ENCODE peak calls at places on chromosomes 2 and 18, in six cellular contexts. D, Z, C, H, R and M are unnamed samples. For H3K4me1, the result is how much of the 10 kb centered on the place peaks cover.

GRCh38 chr2:241254904-241255351 is 60.5 kb downstream of the HDLBP start:
- DNase-seq in D (no peak), Z (no peak), C (no peak), H (no peak), R (no peak), M (no peak)

GRCh38 chr2:44040365-44040764 is 44.6 kb upstream of the LRPPRC start:
- DNase-seq in D (no peak), Z (no peak), C (no peak), H (no peak), R (no peak), M (no peak)

GRCh38 chr2:96117701-96118588 is 1.6 kb upstream of the ADRA2B start:
- DNase-seq in D (peak), Z (no peak), C (no peak), H (no peak), R (no peak), M (no peak)

GRCh38 chr18:23494992-23495391 is 8.3 kb upstream of the RMC1 start:
- DNase-seq in D (peak), Z (no peak), C (no peak), H (no peak), R (peak), M (no peak)

GRCh38 chr18:12317664-12318333 is 9.8 kb downstream of the TUBB6 start:
- DNase-seq in D (no peak), Z (no peak), C (peak), H (peak), R (no peak), M (no peak)

GRCh38 chr2:108588070-108588668 is 53.9 kb downstream of the LIMS1 start:
- DNase-seq in D (peak), Z (no peak), C (peak), H (peak), R (peak), M (no peak)

GRCh38 chr2:241808701-241809382 is at the start of gene NEU4:
- DNase-seq in D (no peak), Z (peak), C (no peak), H (no peak), R (no peak), M (no peak)

GRCh38 chr2:177881001-177881748 is 191.4 kb downstream of the PDE11A start:
- DNase-seq in D (peak), Z (peak), C (peak), H (peak), R (peak), M (no peak)

GRCh38 chr18:58761970-58762780 is 90.9 kb downstream of the MALT1 start:
- DNase-seq in D (no peak), Z (no peak), C (no peak), H (no peak), R (no peak), M (no peak)

GRCh38 chr2:31020713-31021112 is 117.5 kb downstream of the GALNT14 start:
- DNase-seq in D (no peak), Z (no peak), C (no peak), H (no peak), R (no peak), M (no peak)

DNA sequence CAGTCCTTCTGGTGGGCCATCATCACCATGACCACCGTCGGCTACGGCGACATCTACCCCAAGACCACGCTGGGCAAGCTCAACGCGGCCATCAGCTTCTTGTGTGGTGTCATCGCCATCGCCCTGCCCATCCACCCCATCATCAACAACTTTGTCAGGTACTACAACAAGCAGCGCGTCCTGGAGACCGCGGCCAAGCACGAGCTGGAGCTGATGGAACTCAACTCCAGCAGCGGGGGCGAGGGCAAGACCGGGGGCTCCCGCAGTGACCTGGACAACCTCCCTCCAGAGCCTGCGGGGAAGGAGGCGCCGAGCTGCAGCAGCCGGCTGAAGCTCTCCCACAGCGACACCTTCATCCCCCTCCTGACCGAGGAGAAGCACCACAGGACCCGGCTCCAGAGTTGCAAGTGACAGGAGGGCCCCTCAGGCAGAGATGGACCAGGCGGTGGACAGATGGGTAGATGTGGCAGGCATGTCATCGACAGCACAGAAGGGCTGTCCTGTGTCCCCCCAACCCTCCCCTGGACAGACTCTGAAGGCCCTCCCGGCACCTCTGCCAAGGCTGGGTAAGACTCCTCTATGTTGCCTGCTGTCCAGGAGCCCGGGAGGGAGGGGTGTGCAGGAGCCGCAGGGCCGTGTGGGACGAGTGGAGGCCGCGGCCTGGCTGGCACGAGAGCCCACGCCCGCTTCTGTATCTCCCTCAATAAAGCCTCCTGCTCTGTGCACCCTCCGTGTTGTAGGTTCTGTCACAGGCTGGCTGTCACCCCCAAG is 2.0 kb downstream of the KCNF1 start:
- DNase-seq in D (no peak), Z (no peak), C (no peak), H (no peak), R (no peak), M (no peak)
- H3K9ac ChIP-seq in D (no peak), Z (no peak), C (no peak), H (no peak), R (no peak), M (no peak)

DNA sequence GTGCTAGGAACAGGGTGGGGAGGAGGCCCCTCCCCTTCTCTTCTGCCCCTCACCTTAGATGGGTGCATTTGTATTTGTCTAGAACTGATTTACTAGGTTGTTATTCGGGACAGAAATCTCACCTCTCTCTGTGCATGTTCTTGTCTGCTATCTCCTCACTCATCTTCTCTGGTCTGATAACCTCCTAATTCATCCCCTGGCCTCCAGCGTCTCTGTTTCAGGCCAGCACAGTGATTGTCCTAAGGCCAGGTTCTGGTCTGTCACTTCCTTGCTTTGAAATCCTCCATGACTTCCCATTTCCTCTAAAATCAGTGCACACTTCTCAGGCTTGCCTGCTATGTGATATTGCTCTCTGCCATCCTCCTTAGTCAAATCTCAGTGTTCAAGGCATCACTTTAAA is 58.4 kb downstream of the CELF4 start:
- DNase-seq in D (no peak), Z (no peak), C (no peak), H (no peak), R (no peak), M (no peak)
- H3K4me1 ChIP-seq in D (under half), Z (under half), C (under half), H (under half), R (under half), M (under half)

GRCh38 chr2:23433282-23433681 is 48.3 kb downstream of the KLHL29 start:
- DNase-seq in D (no peak), Z (no peak), C (no peak), H (no peak), R (no peak), M (no peak)

GRCh38 chr2:23434721-23435121 is 49.7 kb downstream of the KLHL29 start:
- DNase-seq in D (no peak), Z (no peak), C (peak), H (no peak), R (peak), M (no peak)

GRCh38 chr2:23432531-23432930 is 47.6 kb downstream of the KLHL29 start:
- DNase-seq in D (no peak), Z (no peak), C (no peak), H (no peak), R (no peak), M (no peak)

GRCh38 chr2:23435250-23436035 is 50.5 kb downstream of the KLHL29 start:
- DNase-seq in D (no peak), Z (no peak), C (no peak), H (no peak), R (no peak), M (no peak)

DNA sequence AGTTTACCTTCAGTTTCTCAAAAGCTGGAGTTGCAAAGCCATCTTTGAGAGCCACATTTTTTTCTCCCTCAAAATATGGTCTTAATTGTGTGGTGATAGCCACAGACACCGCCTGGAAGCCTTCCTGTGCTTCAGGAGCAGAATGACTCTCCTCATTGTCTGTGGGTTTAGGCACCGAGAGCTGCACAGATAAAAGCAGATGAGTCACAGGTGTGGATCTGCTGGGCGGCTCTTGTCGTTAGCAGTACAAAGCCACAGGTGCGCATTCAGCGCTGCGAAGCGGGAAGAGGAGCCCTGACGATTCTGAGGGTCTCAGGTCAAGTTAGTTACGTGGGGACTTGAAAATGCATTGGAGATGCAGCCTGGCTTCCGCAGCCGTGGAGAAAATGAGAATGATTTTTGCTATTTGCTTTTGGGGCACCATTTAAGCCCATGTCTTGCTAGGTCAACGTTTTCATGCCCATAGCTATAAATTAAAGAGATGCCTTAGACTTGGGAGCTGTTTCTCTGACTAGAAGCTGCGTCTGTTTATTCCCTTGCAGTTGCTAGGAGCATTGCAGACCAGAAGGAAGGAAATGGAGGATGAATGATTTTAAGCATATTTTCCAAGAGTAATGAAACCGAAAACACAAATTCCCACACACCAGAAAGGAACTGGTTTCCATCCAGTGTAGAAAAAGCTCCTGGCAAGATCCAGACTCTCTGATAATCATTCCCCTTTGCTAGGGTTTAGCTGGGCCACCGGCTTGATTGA is 51.5 kb downstream of the KLHL29 start:
- DNase-seq in D (peak), Z (no peak), C (peak), H (peak), R (peak), M (peak)
- TF ChIP-seq EZH2 in D (no peak), Z (no peak), C (no peak), H (no peak), R (no peak), M (peak)

DNA sequence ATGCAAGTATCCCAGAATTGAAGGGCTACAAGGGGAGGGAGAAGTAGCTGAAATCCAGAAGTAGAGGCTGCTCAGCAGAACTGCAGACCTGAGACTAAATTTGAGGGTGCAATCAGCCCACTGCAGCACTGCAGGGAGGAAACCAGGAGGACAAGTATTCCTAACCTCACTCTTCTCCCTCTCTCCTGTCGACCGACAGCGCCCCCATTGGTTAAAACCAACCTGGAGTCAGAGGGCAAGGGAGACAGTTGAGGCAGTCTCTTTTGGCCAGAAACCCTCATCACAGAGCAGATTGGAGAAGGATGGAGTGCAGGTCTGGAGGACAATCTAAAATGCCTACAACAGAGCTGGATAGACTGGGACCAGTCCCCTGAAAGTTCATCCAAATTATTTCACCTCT is 768.9 kb upstream of the KLHL29 start:
- DNase-seq in D (no peak), Z (no peak), C (no peak), H (no peak), R (no peak), M (no peak)
- H3K9ac ChIP-seq in D (no peak), Z (no peak), C (no peak), H (no peak), R (no peak), M (no peak)

DNA sequence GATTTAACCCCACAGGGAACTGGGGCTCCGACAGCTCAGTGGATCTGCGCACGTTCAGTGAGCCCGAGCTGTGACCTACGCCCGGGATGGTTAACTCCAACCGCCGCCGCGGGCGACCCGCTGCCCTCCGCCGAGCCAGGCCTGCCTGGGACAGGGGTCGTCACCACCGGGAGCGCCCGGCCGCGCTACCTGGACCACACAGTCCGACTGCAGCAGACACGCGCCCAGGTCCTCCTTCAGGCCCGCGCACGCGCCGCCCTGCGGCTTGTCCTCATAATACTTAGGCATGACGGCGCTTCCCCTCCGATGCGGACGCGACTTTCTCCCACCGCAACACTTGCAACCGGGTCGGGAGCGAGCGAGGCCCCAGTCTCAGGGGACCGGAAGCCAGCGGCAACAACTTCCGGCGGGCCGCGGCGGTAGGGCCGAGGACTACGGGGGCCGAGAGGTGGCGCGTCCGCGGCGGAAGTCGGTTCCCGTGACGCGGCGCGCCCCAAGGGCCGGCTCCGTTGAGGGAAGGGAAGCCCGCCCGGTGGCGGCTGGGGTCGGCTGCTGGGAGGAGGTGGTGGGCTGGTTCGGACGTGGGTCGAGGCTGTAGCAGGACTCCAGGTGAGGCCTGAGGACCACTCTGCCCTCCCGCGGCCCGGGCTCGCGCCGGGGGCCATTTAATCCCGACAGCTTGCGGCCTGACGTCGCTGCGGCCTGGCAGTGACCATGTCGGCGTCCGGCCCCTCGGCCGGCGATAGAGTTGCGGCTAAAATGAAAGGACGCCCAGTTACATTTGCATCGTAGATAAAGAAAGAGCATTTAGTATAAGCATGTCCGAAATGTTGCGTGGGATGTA is at the start of the genes COA5 and UNC50:
- DNase-seq in D (peak), Z (peak), C (peak), H (peak), R (peak), M (peak)
- H3K4me1 ChIP-seq in D (under half), Z (under half), C (under half), H (under half), R (under half), M (under half)

GRCh38 chr2:187855689-187856088 is 301.5 kb upstream of the TFPI start:
- DNase-seq in D (no peak), Z (no peak), C (no peak), H (no peak), R (no peak), M (no peak)
- TF ChIP-seq EZH2 in D (no peak), Z (no peak), C (no peak), H (no peak), R (no peak), M (no peak)

DNA sequence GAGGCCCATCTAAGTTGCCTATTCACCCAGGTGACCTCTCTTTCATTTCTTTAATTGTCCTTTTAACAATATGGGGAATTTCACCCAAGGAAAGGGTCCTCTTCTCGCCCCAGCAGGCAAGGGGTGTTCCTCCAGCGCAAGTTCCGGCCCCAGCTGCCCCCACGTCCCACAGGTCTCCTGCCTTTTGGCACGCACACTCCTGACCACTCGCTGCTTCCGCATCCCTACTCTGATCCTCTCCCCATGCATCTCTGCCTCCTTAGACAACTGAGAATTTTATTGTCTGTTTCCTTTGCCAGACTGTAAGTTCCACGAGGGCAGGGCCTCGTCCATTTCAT is 684 bp upstream of the ARPC2 start:
- DNase-seq in D (no peak), Z (no peak), C (no peak), H (no peak), R (no peak), M (no peak)
- H3K9ac ChIP-seq in D (peak), Z (peak), C (peak), H (peak), R (peak), M (peak)

GRCh38 chr2:121455438-121455837 is 75.2 kb upstream of the RNU4ATAC start:
- DNase-seq in D (no peak), Z (no peak), C (no peak), H (no peak), R (no peak), M (no peak)
- H3K4me1 ChIP-seq in D (under half), Z (under half), C (under half), H (under half), R (under half), M (under half)

GRCh38 chr2:98935111-98935770 is 784 bp downstream of the CRACDL start:
- DNase-seq in D (peak), Z (no peak), C (no peak), H (no peak), R (peak), M (no peak)
- TF ChIP-seq EZH2 in D (no peak), Z (peak), C (no peak), H (peak), R (no peak), M (no peak)